ENCODE peak calls at places on chromosomes 5 and 9, in ten cellular contexts. One of them, this sample, is unnamed.
A peak's percentile ranks its signal among the peaks of the same experiment; 100 is the strongest.

GRCh38 chr5:118195215-118195614 is 793.1 kb downstream of the DTWD2 start:
- DNase-seq in transverse colon: no peak
- DNase-seq in lower lobe of right lung: no peak
- DNase-seq in GM23248: no peak
- DNase-seq in cardiac muscle cell: no peak
- DNase-seq in GM23338: no peak
- DNase-seq in breast epithelium: no peak
- DNase-seq in stomach: no peak
- DNase-seq in colonic mucosa: no peak
- DNase-seq in spleen: no peak
- DNase-seq in this sample: no peak

GRCh38 chr5:98433673-98434072 is 339.8 kb upstream of the RGMB start:
- DNase-seq in transverse colon: no peak
- DNase-seq in lower lobe of right lung: no peak
- DNase-seq in GM23248: peak; percentile 71
- DNase-seq in cardiac muscle cell: no peak
- DNase-seq in GM23338: no peak
- DNase-seq in breast epithelium: no peak
- DNase-seq in stomach: no peak
- DNase-seq in colonic mucosa: no peak
- DNase-seq in spleen: no peak
- DNase-seq in this sample: no peak

GRCh38 chr9:127959841-127960409 is 20.9 kb downstream of the EEIG1 start:
- DNase-seq in transverse colon: no peak
- DNase-seq in lower lobe of right lung: no peak
- DNase-seq in GM23248: no peak
- DNase-seq in cardiac muscle cell: no peak
- DNase-seq in GM23338: no peak
- DNase-seq in breast epithelium: no peak
- DNase-seq in stomach: no peak
- DNase-seq in colonic mucosa: no peak
- DNase-seq in spleen: no peak
- DNase-seq in this sample: no peak

GRCh38 chr5:30209752-30210151 is 983.7 kb upstream of the CDH6 start:
- DNase-seq in transverse colon: no peak
- DNase-seq in lower lobe of right lung: no peak
- DNase-seq in GM23248: no peak
- DNase-seq in cardiac muscle cell: no peak
- DNase-seq in GM23338: no peak
- DNase-seq in breast epithelium: no peak
- DNase-seq in stomach: no peak
- DNase-seq in colonic mucosa: no peak
- DNase-seq in spleen: no peak
- DNase-seq in this sample: no peak

GRCh38 chr9:106632621-106633020 is 230.3 kb upstream of the ZNF462 start:
- DNase-seq in transverse colon: no peak
- DNase-seq in lower lobe of right lung: no peak
- DNase-seq in GM23248: no peak
- DNase-seq in cardiac muscle cell: no peak
- DNase-seq in GM23338: no peak
- DNase-seq in breast epithelium: no peak
- DNase-seq in stomach: no peak
- DNase-seq in colonic mucosa: no peak
- DNase-seq in spleen: no peak
- DNase-seq in this sample: no peak

GRCh38 chr5:38369692-38370091 is 111.3 kb downstream of the EGFLAM start:
- DNase-seq in transverse colon: no peak
- DNase-seq in lower lobe of right lung: no peak
- DNase-seq in GM23248: no peak
- DNase-seq in cardiac muscle cell: no peak
- DNase-seq in GM23338: no peak
- DNase-seq in breast epithelium: no peak
- DNase-seq in stomach: no peak
- DNase-seq in colonic mucosa: no peak
- DNase-seq in spleen: no peak
- DNase-seq in this sample: no peak

GRCh38 chr5:172439785-172440480 is 14.4 kb downstream of the SH3PXD2B start:
- DNase-seq in transverse colon: no peak
- DNase-seq in lower lobe of right lung: peak; percentile 70
- DNase-seq in GM23248: no peak
- DNase-seq in cardiac muscle cell: no peak
- DNase-seq in GM23338: no peak
- DNase-seq in breast epithelium: no peak
- DNase-seq in stomach: no peak
- DNase-seq in colonic mucosa: no peak
- DNase-seq in spleen: no peak
- DNase-seq in this sample: no peak

GRCh38 chr5:159133041-159133741 is 33.5 kb upstream of the EBF1 start:
- DNase-seq in transverse colon: no peak
- DNase-seq in lower lobe of right lung: no peak
- DNase-seq in GM23248: peak; percentile 90
- DNase-seq in cardiac muscle cell: peak; percentile 54
- DNase-seq in GM23338: peak; percentile 56
- DNase-seq in breast epithelium: no peak
- DNase-seq in stomach: no peak
- DNase-seq in colonic mucosa: no peak
- DNase-seq in spleen: no peak
- DNase-seq in this sample: peak; percentile 43

GRCh38 chr9:86854898-86855523 is 92.3 kb downstream of the GAS1 start:
- DNase-seq in transverse colon: no peak
- DNase-seq in lower lobe of right lung: no peak
- DNase-seq in GM23248: peak; percentile 82
- DNase-seq in cardiac muscle cell: peak; percentile 76
- DNase-seq in GM23338: peak; percentile 95
- DNase-seq in breast epithelium: no peak
- DNase-seq in stomach: no peak
- DNase-seq in colonic mucosa: no peak
- DNase-seq in spleen: no peak
- DNase-seq in this sample: no peak

GRCh38 chr5:36374275-36374862 is 72.7 kb upstream of the RANBP3L start:
- DNase-seq in transverse colon: no peak
- DNase-seq in lower lobe of right lung: no peak
- DNase-seq in GM23248: peak; percentile 93
- DNase-seq in cardiac muscle cell: no peak
- DNase-seq in GM23338: no peak
- DNase-seq in breast epithelium: peak; percentile 46
- DNase-seq in stomach: no peak
- DNase-seq in colonic mucosa: no peak
- DNase-seq in spleen: no peak
- DNase-seq in this sample: no peak

GRCh38 chr9:15697459-15697858 is 144.6 kb downstream of the CCDC171 start:
- DNase-seq in transverse colon: no peak
- DNase-seq in lower lobe of right lung: no peak
- DNase-seq in GM23248: peak; percentile 84
- DNase-seq in cardiac muscle cell: no peak
- DNase-seq in GM23338: no peak
- DNase-seq in breast epithelium: no peak
- DNase-seq in stomach: no peak
- DNase-seq in colonic mucosa: no peak
- DNase-seq in spleen: no peak
- DNase-seq in this sample: no peak

GRCh38 chr9:109476781-109477268 is 21.3 kb downstream of the PTPN3 start:
- DNase-seq in transverse colon: peak; percentile 35
- DNase-seq in lower lobe of right lung: no peak
- DNase-seq in GM23248: no peak
- DNase-seq in cardiac muscle cell: no peak
- DNase-seq in GM23338: no peak
- DNase-seq in breast epithelium: no peak
- DNase-seq in stomach: no peak
- DNase-seq in colonic mucosa: peak; percentile 30
- DNase-seq in spleen: no peak
- DNase-seq in this sample: no peak

GRCh38 chr5:65076251-65076869 is 307.6 kb downstream of the CWC27 start:
- DNase-seq in transverse colon: peak; percentile 17
- DNase-seq in lower lobe of right lung: peak; percentile 65
- DNase-seq in GM23248: peak; percentile 70
- DNase-seq in cardiac muscle cell: peak; percentile 42
- DNase-seq in GM23338: peak; percentile 90
- DNase-seq in breast epithelium: no peak
- DNase-seq in stomach: no peak
- DNase-seq in colonic mucosa: peak; percentile 38
- DNase-seq in spleen: no peak
- DNase-seq in this sample: peak; percentile 53

GRCh38 chr5:171953860-171954701 is 52.4 kb downstream of the FBXW11 start:
- DNase-seq in transverse colon: no peak
- DNase-seq in lower lobe of right lung: no peak
- DNase-seq in GM23248: peak; percentile 76
- DNase-seq in cardiac muscle cell: peak; percentile 55
- DNase-seq in GM23338: no peak
- DNase-seq in breast epithelium: no peak
- DNase-seq in stomach: no peak
- DNase-seq in colonic mucosa: no peak
- DNase-seq in spleen: no peak
- DNase-seq in this sample: no peak

GRCh38 chr5:44538831-44539539 is 149.8 kb upstream of the FGF10 start:
- DNase-seq in transverse colon: no peak
- DNase-seq in lower lobe of right lung: no peak
- DNase-seq in GM23248: peak; percentile 13
- DNase-seq in cardiac muscle cell: no peak
- DNase-seq in GM23338: no peak
- DNase-seq in breast epithelium: no peak
- DNase-seq in stomach: no peak
- DNase-seq in colonic mucosa: no peak
- DNase-seq in spleen: no peak
- DNase-seq in this sample: no peak

GRCh38 chr5:149254506-149254905 is 17.2 kb upstream of the AFAP1L1 start:
- DNase-seq in transverse colon: no peak
- DNase-seq in lower lobe of right lung: no peak
- DNase-seq in GM23248: peak; percentile 58
- DNase-seq in cardiac muscle cell: peak; percentile 71
- DNase-seq in GM23338: peak; percentile 68
- DNase-seq in breast epithelium: no peak
- DNase-seq in stomach: no peak
- DNase-seq in colonic mucosa: no peak
- DNase-seq in spleen: no peak
- DNase-seq in this sample: no peak

GRCh38 chr5:133831506-133832224 is 136.8 kb downstream of the C5orf15 start:
- DNase-seq in transverse colon: no peak
- DNase-seq in lower lobe of right lung: no peak
- DNase-seq in GM23248: peak; percentile 66
- DNase-seq in cardiac muscle cell: no peak
- DNase-seq in GM23338: no peak
- DNase-seq in breast epithelium: no peak
- DNase-seq in stomach: no peak
- DNase-seq in colonic mucosa: no peak
- DNase-seq in spleen: no peak
- DNase-seq in this sample: no peak

GRCh38 chr5:129906177-129906887 is 2.1 kb downstream of the CHSY3 start:
- DNase-seq in transverse colon: peak; percentile 9
- DNase-seq in lower lobe of right lung: no peak
- DNase-seq in GM23248: peak; percentile 45
- DNase-seq in cardiac muscle cell: peak; percentile 26
- DNase-seq in GM23338: peak; percentile 42
- DNase-seq in breast epithelium: no peak
- DNase-seq in stomach: no peak
- DNase-seq in colonic mucosa: peak; percentile 29
- DNase-seq in spleen: no peak
- DNase-seq in this sample: no peak
- H3K4me3 ChIP-seq in transverse colon: peak overlapping the region; percentile 54
- H3K4me3 ChIP-seq in lower lobe of right lung: peak overlapping the region; percentile 82
- H3K4me3 ChIP-seq in GM23248: peak overlapping the region; percentile 81
- H3K4me3 ChIP-seq in cardiac muscle cell: peak overlapping the region; percentile 53
- H3K4me3 ChIP-seq in GM23338: peak overlapping the region; percentile 83
- H3K4me3 ChIP-seq in breast epithelium: peak overlapping the region; percentile 69
- H3K4me3 ChIP-seq in stomach: peak overlapping the region; percentile 91
- H3K4me3 ChIP-seq in colonic mucosa: peak overlapping the region; percentile 63
- H3K4me3 ChIP-seq in spleen: peak overlapping the region; percentile 52
- H3K4me3 ChIP-seq in this sample: no peak overlapping the region

DNA sequence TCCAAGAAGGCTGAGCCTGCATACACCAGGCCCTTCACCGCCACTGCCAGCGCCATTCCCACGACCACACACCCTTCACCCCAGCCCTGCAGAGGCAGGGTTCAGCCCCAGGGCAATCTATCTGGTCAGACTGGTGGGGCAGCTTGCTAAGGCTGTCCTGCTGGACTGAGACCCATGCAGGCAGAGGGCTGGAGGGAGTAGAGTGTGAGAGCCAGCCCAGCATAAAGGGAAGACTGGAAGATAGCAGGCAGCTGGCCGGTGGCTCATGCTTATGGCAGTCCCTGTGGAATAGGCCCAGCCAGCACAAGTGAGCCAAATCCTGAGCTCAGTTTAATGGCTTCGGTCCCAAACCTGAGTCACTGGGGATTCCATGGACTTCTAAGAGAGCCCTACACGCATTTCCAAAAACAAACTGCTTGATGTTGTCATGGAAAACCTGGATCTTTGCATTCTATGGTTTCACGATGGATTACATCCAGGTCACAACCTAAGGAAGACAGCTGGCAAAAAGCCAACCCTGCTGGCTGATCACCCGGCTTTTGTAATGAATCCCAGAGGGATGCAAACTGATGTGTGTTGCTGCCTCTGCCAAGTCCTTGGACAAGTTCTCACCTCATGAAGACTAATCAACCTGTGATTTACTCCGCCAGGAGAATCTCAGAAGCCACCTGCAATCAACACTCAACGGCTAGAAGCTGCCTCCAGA is 143.7 kb downstream of the LHFPL2 start:
- DNase-seq in transverse colon: peak; percentile 72
- DNase-seq in lower lobe of right lung: peak; percentile 56
- DNase-seq in GM23248: peak; percentile 99
- DNase-seq in cardiac muscle cell: peak; percentile 45
- DNase-seq in GM23338: no peak
- DNase-seq in breast epithelium: peak; percentile 86
- DNase-seq in stomach: peak; percentile 71
- DNase-seq in colonic mucosa: peak; percentile 66
- DNase-seq in spleen: no peak
- DNase-seq in this sample: no peak
- H3K4me1 ChIP-seq in transverse colon: peaks cover 19% of the 10 kb centered on the region
- H3K4me1 ChIP-seq in lower lobe of right lung: peaks cover 73% of the 10 kb centered on the region
- H3K4me1 ChIP-seq in GM23248: peaks cover 85% of the 10 kb centered on the region
- H3K4me1 ChIP-seq in cardiac muscle cell: peaks cover 92% of the 10 kb centered on the region
- H3K4me1 ChIP-seq in GM23338: peaks cover 36% of the 10 kb centered on the region
- H3K4me1 ChIP-seq in breast epithelium: peaks cover 35% of the 10 kb centered on the region
- H3K4me1 ChIP-seq in stomach: peaks cover 22% of the 10 kb centered on the region
- H3K4me1 ChIP-seq in colonic mucosa: peaks cover 5% of the 10 kb centered on the region
- H3K4me1 ChIP-seq in spleen: peaks cover 8% of the 10 kb centered on the region
- H3K4me1 ChIP-seq in this sample: peaks cover 8% of the 10 kb centered on the region

GRCh38 chr5:170563808-170564207 is 60.0 kb downstream of the KCNIP1 start:
- DNase-seq in transverse colon: no peak
- DNase-seq in lower lobe of right lung: no peak
- DNase-seq in GM23248: no peak
- DNase-seq in cardiac muscle cell: no peak
- DNase-seq in GM23338: no peak
- DNase-seq in breast epithelium: no peak
- DNase-seq in stomach: no peak
- DNase-seq in colonic mucosa: no peak
- DNase-seq in spleen: no peak
- DNase-seq in this sample: no peak
- H3K27ac ChIP-seq in transverse colon: no peak overlapping the region
- H3K27ac ChIP-seq in lower lobe of right lung: no peak overlapping the region
- H3K27ac ChIP-seq in GM23248: no peak overlapping the region
- H3K27ac ChIP-seq in cardiac muscle cell: no peak overlapping the region
- H3K27ac ChIP-seq in GM23338: no peak overlapping the region
- H3K27ac ChIP-seq in breast epithelium: no peak overlapping the region
- H3K27ac ChIP-seq in stomach: no peak overlapping the region
- H3K27ac ChIP-seq in colonic mucosa: no peak overlapping the region
- H3K27ac ChIP-seq in spleen: no peak overlapping the region
- H3K27ac ChIP-seq in this sample: no peak overlapping the region

DNA sequence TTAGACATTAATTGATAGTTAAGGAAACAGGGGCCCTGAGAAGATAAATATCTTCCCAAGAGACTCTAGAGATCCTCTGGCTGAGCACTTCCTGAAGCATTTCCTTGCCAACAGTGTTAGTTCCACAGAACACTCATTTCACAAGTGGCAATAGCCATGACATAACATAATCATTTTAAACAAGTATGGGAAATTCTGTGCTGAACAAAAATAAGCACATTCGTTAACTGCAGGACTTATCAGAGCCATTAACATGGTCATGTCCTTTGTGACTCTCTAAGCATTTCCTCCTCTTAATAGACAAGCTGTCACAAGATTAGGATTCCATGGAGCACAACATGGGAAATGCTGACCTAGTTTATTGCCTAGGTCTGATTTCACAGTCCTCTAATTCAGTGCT is 184.9 kb downstream of the SNX18 start:
- DNase-seq in transverse colon: no peak
- DNase-seq in lower lobe of right lung: no peak
- DNase-seq in GM23248: peak; percentile 39
- DNase-seq in cardiac muscle cell: peak; percentile 7
- DNase-seq in GM23338: no peak
- DNase-seq in breast epithelium: no peak
- DNase-seq in stomach: no peak
- DNase-seq in colonic mucosa: no peak
- DNase-seq in spleen: no peak
- DNase-seq in this sample: no peak
- H3K4me3 ChIP-seq in transverse colon: no peak overlapping the region
- H3K4me3 ChIP-seq in lower lobe of right lung: no peak overlapping the region
- H3K4me3 ChIP-seq in GM23248: peak overlapping the region; percentile 36
- H3K4me3 ChIP-seq in cardiac muscle cell: no peak overlapping the region
- H3K4me3 ChIP-seq in GM23338: no peak overlapping the region
- H3K4me3 ChIP-seq in breast epithelium: no peak overlapping the region
- H3K4me3 ChIP-seq in stomach: no peak overlapping the region
- H3K4me3 ChIP-seq in colonic mucosa: no peak overlapping the region
- H3K4me3 ChIP-seq in spleen: no peak overlapping the region
- H3K4me3 ChIP-seq in this sample: no peak overlapping the region

This sample was measured in CD4-positive, alpha-beta memory T cell.